ENCODE peak calls at places on chromosome 10, in four cellular contexts. J is A549, G is H1, W is K562. V is an unnamed sample.

GRCh38 chr10:14953452-14954000 is 370 bp downstream of the DCLRE1C start:
- DNase-seq in J (peak), G (no peak), W (peak), V (no peak)

GRCh38 chr10:44981172-44982113 is 2.8 kb upstream of the DEPP1 start:
- DNase-seq in J (peak), G (no peak), W (no peak), V (peak)

GRCh38 chr10:101993836-101994235 is 62.1 kb downstream of the ARMH3 start:
- DNase-seq in J (no peak), G (no peak), W (no peak), V (no peak)

GRCh38 chr10:13915710-13916109 is 328.9 kb downstream of the PRPF18 start:
- DNase-seq in J (no peak), G (no peak), W (no peak), V (peak)

GRCh38 chr10:66886848-66887247 is 39.0 kb upstream of the LRRTM3 start:
- DNase-seq in J (no peak), G (no peak), W (no peak), V (no peak)

GRCh38 chr10:5812283-5813090 is 747 bp downstream of the GDI2 start:
- DNase-seq in J (peak), G (no peak), W (peak), V (no peak)

GRCh38 chr10:58723977-58724376 is 211.3 kb downstream of the BICC1 start:
- DNase-seq in J (no peak), G (no peak), W (no peak), V (no peak)

GRCh38 chr10:77333610-77334340 is 303.8 kb downstream of the KCNMA1 start:
- DNase-seq in J (peak), G (no peak), W (no peak), V (peak)

DNA sequence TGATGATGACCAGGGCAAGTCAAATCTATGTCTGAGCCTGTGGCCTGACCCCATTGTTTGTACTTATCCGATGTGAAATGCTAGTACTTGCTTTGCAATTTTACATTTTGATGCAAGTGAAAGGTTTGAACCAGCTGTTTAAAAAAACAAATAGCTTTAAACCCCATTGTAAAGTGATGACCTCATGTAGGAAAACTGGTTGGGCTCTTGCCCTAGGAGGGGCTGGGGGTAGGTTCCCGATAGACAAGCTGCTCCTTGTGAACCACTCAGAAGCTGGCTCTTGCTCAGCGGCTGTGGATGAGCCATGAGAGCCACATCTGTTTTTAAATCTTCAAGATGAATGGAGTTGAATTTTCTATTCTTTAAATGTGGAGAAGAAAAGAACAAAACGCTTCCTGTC is 185.3 kb downstream of the WDR11 start:
- DNase-seq in J (no peak), G (no peak), W (no peak), V (no peak)
- TF ChIP-seq KDM1A in J (no peak), G (no peak), W (no peak), V (no peak)

GRCh38 chr10:64365663-64366062 is 844.5 kb downstream of the REEP3 start:
- DNase-seq in J (no peak), G (no peak), W (no peak), V (no peak)

GRCh38 chr10:64368298-64368697 is 847.1 kb downstream of the REEP3 start:
- DNase-seq in J (no peak), G (no peak), W (no peak), V (peak)

GRCh38 chr10:64363687-64364086 is 842.5 kb downstream of the REEP3 start:
- DNase-seq in J (no peak), G (no peak), W (no peak), V (no peak)
- TF ChIP-seq MAFK in J (no peak), G (no peak), W (no peak), V (no peak)

DNA sequence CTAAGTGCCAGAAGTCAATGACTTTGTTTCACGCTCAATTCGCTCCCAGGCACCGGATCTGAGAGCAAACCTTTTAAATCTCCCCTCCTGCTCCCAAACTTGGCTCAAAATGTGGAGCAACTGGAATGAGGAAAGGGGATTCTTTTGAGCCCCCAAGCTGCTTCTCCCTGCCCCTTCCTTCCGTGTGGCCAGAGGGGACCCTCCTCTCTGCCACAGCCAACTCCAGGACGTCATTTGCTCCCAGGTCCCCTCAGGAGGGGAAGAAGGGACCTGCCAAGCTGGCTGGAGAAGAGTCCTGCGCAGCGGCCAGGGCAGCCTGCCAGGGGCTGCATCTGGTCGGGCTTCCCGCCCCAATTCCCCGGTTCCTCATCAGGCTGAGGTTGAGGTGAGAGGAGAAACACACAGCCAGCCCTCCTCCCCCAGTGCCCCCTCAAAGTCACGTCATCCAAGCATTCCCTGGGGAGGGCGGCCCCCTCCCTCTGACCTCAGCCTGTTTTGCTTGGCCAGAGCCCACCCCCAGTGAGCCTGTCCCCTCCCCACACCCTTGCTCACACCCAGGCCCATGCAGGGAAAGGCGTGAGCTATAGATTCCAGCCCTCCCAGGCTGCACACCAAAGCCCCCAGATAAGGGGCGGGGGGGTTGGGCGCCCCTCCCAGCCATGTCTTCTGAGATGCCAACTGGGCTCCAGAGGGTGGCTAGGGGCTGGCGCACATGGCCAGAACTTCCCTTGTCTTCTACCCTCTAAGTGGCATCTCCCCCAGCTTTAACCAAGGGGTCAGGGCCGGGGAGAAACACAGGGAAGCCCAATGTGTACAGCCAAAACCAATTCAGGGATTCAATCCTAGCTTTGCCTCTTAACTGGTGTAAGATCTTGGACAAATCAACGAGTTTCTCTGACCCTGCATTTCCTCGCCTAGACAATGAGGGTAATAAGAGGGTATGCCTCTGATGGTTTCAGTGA is 35.0 kb downstream of the SH3PXD2A start:
- DNase-seq in J (no peak), G (no peak), W (no peak), V (no peak)
- TF ChIP-seq KDM1A in J (no peak), G (no peak), W (no peak), V (no peak)

DNA sequence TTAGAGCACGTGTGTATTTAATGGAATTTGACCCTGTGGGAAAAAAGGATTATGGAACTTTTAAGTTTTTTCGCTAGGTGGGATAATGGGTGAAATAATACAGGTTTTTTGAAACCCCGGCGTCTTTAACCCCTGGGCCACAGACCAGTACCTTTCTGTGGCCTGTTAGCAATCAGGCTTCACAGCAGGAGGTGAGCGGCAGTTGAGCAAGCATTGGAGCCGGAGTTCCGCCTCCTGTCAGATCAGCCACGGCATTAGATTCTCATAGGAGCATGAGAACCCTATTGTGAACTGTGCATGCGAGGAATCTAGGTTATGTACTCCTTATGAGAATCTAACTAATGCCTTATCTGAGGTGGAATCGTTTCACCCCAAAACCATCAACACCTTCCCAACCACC is 28.6 kb downstream of the WAC start:
- DNase-seq in J (no peak), G (peak), W (no peak), V (no peak)
- TF ChIP-seq MAFK in J (no peak), G (no peak), W (no peak), V (no peak)

V was measured in HepG2.